ENCODE peak calls at places on chromosomes 4 and X, in four cellular contexts. C, T, F and D are unnamed samples.

GRCh38 chr4:138301536-138301935 is 59.4 kb upstream of the SLC7A11 start:
- DNase-seq in C (no peak), T (no peak), F (no peak), D (no peak)

GRCh38 chr4:76226418-76226817 is 12.8 kb upstream of the SCARB2 start:
- DNase-seq in C (no peak), T (no peak), F (no peak), D (no peak)

GRCh38 chr4:154082760-154083530 is 294.1 kb upstream of the SFRP2 start:
- DNase-seq in C (peak; percentile 25), T (peak; percentile 6), F (no peak), D (peak; percentile 9)

GRCh38 chr4:160143574-160143973 is 1040.7 kb downstream of the RAPGEF2 start:
- DNase-seq in C (no peak), T (no peak), F (no peak), D (no peak)

GRCh38 chr4:140666889-140667614 is 89.1 kb downstream of the TBC1D9 start:
- DNase-seq in C (no peak), T (no peak), F (no peak), D (no peak)

GRCh38 chr4:1656986-1657385 is 27.1 kb downstream of the FAM53A start:
- DNase-seq in C (no peak), T (no peak), F (no peak), D (no peak)

GRCh38 chrX:1601051-1601767 is 9.8 kb downstream of the AKAP17A start:
- DNase-seq in C (no peak), T (no peak), F (no peak), D (no peak)

GRCh38 chrX:103464071-103464773 is 55.1 kb downstream of the RAB40A start:
- DNase-seq in C (peak; percentile 9), T (peak; percentile 36), F (peak; percentile 17), D (peak; percentile 41)

GRCh38 chrX:123976671-123977316 is 15.3 kb downstream of the STAG2 start:
- DNase-seq in C (no peak), T (peak; percentile 37), F (peak; percentile 8), D (peak; percentile 2)

GRCh38 chr4:100289980-100290379 is 99.7 kb upstream of the DDIT4L start:
- DNase-seq in C (no peak), T (peak; percentile 40), F (no peak), D (no peak)

GRCh38 chr4:184434496-184435066 is 39.8 kb downstream of the IRF2 start:
- DNase-seq in C (no peak), T (no peak), F (no peak), D (peak; percentile 34)

GRCh38 chrX:13007519-13008188 is 32.7 kb downstream of the TMSB4X start:
- DNase-seq in C (no peak), T (peak; percentile 71), F (peak; percentile 17), D (no peak)

GRCh38 chrX:36963069-36963808 is 44.9 kb upstream of the FAM47C start:
- DNase-seq in C (no peak), T (no peak), F (peak; percentile 2), D (no peak)

GRCh38 chr4:178415925-178416324 is 973.7 kb upstream of the AGA start:
- DNase-seq in C (no peak), T (no peak), F (no peak), D (peak; percentile 49)

GRCh38 chr4:148016063-148016637 is 284.3 kb downstream of the ARHGAP10 start:
- DNase-seq in C (no peak), T (no peak), F (no peak), D (no peak)

GRCh38 chr4:1210971-1211370 is 38.0 kb downstream of the CTBP1 start:
- DNase-seq in C (no peak), T (no peak), F (no peak), D (no peak)

GRCh38 chrX:41734530-41734929 is 10.5 kb downstream of the GPR82 start:
- DNase-seq in C (peak; percentile 13), T (peak; percentile 8), F (no peak), D (no peak)

GRCh38 chr4:25441519-25442117 is 64.6 kb downstream of the ANAPC4 start:
- DNase-seq in C (peak; percentile 66), T (peak; percentile 57), F (peak; percentile 64), D (peak; percentile 60)

GRCh38 chrX:133670394-133670793 is 255.1 kb upstream of the GPC4 start:
- DNase-seq in C (peak; percentile 28), T (peak; percentile 37), F (peak; percentile 41), D (peak; percentile 13)

GRCh38 chr4:83258463-83258862 is 26.1 kb downstream of the COQ2 start:
- DNase-seq in C (no peak), T (peak; percentile 32), F (no peak), D (no peak)

GRCh38 chr4:84931961-84932360 is 34.5 kb downstream of the WDFY3 start:
- DNase-seq in C (no peak), T (no peak), F (no peak), D (no peak)

GRCh38 chrX:42149281-42149680 is 225.9 kb upstream of the CASK start:
- DNase-seq in C (no peak), T (no peak), F (no peak), D (no peak)

GRCh38 chr4:111989817-111990216 is 155.4 kb upstream of the FAM241A start:
- DNase-seq in C (no peak), T (no peak), F (no peak), D (no peak)

GRCh38 chr4:145047151-145047550 is 50.8 kb downstream of the ANAPC10 start:
- DNase-seq in C (no peak), T (no peak), F (no peak), D (no peak)